ENCODE peak calls at places on chromosomes 5 and 9, in six cellular contexts. W, M, D, C, Y and T are unnamed samples.

GRCh38 chr5:152177626-152178349 is 227.3 kb downstream of the NMUR2 start:
- DNase-seq in C (no peak), W (no peak), D (no peak), M (no peak), Y (no peak), T (no peak)

GRCh38 chr9:115008536-115008935 is 78.1 kb upstream of the TNFSF8 start:
- DNase-seq in M (no peak), Y (no peak), C (no peak), W (peak), D (no peak), T (peak)

GRCh38 chr5:79846198-79846521 is 144.9 kb downstream of the MTX3 start:
- DNase-seq in M (no peak), C (no peak), W (no peak), D (no peak), Y (no peak), T (no peak)

GRCh38 chr5:138753794-138754698 is 821 bp downstream of the CTNNA1 start:
- DNase-seq in C (peak), W (peak), Y (peak), D (peak), M (peak), T (peak)

GRCh38 chr9:101738566-101739183 is at the start of gene GRIN3A:
- DNase-seq in Y (peak), M (peak), D (peak), W (no peak), C (peak), T (no peak)

GRCh38 chr5:164504141-164504772 is 998.8 kb downstream of the MAT2B start:
- DNase-seq in D (peak), C (peak), W (peak), M (peak), Y (peak), T (peak)

GRCh38 chr5:101292199-101292598 is 389.1 kb upstream of the ST8SIA4 start:
- DNase-seq in W (no peak), C (no peak), D (no peak), M (no peak), Y (no peak), T (no peak)

GRCh38 chr5:123367739-123368138 is 55.5 kb downstream of the CEP120 start:
- DNase-seq in D (no peak), Y (no peak), W (peak), M (no peak), C (no peak), T (peak)

GRCh38 chr5:128965638-128966302 is 482 bp downstream of the SLC27A6 start:
- DNase-seq in M (no peak), D (peak), C (peak), W (no peak), Y (no peak), T (no peak)

GRCh38 chr9:117704024-117704575 is at the start of gene TLR4:
- DNase-seq in Y (peak), M (peak), D (peak), W (peak), C (peak), T (peak)

GRCh38 chr5:181221792-181222629 is 1.1 kb upstream of the TRIM41 start:
- DNase-seq in C (peak), M (peak), D (peak), Y (peak), W (peak), T (peak)

GRCh38 chr9:445033-445432 is 230.4 kb downstream of the DOCK8 start:
- DNase-seq in D (no peak), C (no peak), Y (peak), M (no peak), W (peak), T (no peak)

GRCh38 chr9:90057361-90057760 is 452.5 kb downstream of the GADD45G start:
- DNase-seq in C (no peak), W (no peak), D (no peak), Y (no peak), M (no peak), T (no peak)

GRCh38 chr5:80973027-80973426 is 12.9 kb downstream of the RASGRF2 start:
- DNase-seq in D (no peak), W (no peak), M (no peak), C (no peak), Y (no peak), T (no peak)

GRCh38 chr5:96691503-96692303 is 29.5 kb downstream of the CAST start:
- DNase-seq in Y (no peak), W (no peak), M (no peak), C (no peak), D (no peak), T (peak)

GRCh38 chr5:107937710-107938355 is 267.1 kb upstream of the EFNA5 start:
- DNase-seq in M (no peak), D (no peak), Y (no peak), W (no peak), C (no peak), T (no peak)

GRCh38 chr5:73743161-73743560 is 117.2 kb downstream of the ARHGEF28 start:
- DNase-seq in C (no peak), M (no peak), D (no peak), Y (no peak), W (no peak), T (no peak)

GRCh38 chr9:76358628-76359283 is 35.5 kb downstream of the RFK start:
- DNase-seq in W (no peak), M (no peak), Y (no peak), D (no peak), C (no peak), T (no peak)

GRCh38 chr5:124402144-124402581 is 344.3 kb downstream of the ZNF608 start:
- DNase-seq in D (no peak), W (peak), M (no peak), Y (no peak), C (no peak), T (no peak)

GRCh38 chr5:150159741-150160179 is 4.1 kb upstream of the PDGFRB start:
- DNase-seq in M (peak), C (no peak), Y (peak), W (peak), D (no peak), T (no peak)

DNA sequence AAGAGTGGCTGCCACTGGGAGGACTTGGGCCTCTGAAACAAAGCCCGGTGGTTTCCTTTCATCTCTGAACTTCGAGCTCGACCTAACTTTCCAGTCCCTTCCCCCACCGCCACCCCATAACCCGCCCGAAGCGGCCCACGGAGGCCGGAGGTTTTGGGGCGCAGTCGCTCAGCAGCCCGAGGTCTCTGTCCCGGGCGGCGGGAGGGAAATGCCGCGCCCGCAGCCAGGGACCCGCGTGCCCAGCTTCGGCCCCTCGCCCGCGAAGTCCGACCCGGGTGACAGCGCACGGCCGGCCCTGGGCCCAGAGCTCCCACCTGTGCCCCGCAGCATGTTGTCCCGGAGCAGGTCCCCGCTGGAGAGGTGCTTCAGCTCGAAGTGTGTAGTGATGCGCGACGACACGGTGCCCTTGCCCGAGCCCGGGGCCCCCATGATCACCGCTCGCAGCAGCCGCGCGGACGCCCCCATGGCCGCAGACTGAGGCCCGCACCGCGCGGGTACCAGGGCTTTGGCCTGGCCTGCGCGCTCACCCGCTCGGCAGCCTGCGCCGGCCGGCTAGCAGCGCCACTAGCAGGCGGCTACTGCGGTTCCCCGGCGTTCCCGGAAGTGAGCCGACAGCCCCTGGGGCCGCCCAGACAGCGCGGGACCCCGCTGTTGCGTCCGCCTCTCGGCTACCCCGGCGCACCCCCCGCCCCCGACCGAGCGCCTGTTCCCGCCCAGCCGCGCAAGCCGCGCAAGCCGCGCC is at the start of gene AK3:
- DNase-seq in D (peak), Y (peak), C (peak), M (peak), W (peak), T (peak)
- TF ChIP-seq CTCF in D (no peak), Y (peak), C (no peak), M (no peak), W (no peak), T (peak)

DNA sequence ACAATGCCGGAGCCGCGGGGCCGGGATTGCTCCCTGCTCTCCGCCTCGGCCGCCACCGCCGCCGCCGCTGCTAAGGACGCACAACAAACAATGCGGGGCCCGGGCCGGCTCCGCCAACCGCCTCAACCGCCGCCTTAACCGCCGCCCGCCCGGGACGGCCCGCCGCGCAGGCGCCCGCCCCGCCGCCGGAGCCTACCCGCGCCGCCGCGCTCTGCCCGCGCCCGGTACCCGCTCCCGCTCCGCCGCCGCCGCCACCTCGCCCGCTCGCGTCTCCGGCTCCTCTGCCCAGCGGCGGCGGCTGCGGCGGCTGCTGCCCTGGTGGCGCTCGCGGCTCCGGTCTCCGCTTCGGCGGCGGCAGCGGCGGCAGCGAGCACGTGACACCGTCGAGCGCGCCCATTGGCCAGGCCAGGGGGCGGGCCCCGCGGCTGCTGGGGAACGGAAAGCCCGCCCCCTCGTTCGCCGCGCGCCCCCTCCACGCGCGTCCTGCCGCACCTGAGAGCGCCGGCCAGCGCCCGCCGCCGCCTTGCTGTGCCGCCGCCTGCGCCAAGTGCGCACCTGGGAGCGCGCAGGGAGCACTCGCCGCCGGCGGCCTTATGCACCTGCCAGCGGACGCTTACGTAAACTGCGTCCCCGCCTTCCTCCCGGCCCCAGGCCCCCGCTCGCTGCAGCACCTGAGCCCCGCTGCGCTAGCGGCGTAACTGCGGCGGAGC is at the start of gene STRBP:
- DNase-seq in C (peak), M (peak), Y (peak), D (peak), W (peak), T (peak)
- TF ChIP-seq CTCF in C (no peak), M (no peak), Y (no peak), D (no peak), W (no peak), T (no peak)

DNA sequence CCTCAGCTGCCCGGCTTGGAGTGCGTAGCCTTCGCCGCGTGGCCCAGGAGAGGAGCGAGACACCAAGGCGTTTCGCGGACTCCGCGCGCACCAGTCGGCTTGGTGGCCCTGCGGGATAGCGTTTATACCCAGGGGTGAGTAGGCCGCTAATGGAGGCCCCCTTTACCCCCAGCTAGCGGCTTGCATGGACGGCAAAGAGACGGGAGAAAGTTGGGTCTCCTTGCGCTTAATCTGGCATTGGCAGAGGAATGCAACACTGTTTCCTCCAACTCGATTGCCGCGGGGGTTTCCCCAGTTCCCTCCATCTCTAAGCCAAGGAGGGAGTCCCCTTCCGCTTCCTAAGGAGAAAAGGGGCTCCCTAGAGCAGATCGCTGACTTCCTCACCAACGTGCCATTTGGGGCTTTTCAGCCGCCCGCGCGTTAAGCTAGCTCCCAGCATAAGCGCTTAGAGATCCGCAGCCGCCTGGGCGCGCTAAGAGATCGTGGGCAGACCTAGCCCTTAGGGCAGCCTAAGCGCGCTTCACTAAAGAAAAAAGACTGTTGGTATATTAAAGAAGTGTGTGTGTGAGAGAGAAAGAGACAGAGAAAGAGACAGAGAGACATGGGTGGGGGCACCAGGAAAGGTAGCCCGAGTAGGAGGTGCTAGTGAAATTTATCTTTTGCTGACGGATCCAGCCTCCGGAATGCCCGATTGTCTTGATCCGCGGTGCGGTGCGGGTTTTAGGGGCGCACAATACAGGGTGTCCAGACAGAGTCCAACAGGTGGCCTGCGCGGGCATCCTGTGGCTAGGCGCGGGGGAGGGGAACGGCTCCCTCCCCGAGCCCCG is 597.9 kb upstream of the SGCD start:
- DNase-seq in D (no peak), C (peak), W (peak), M (no peak), Y (no peak), T (no peak)
- TF ChIP-seq CTCF in D (peak), C (no peak), W (no peak), M (no peak), Y (no peak), T (no peak)

GRCh38 chr5:82497242-82497641 is 219.1 kb upstream of the RPS23 start:
- DNase-seq in Y (no peak), C (no peak), D (no peak), M (no peak), W (no peak), T (no peak)

GRCh38 chr5:82489668-82490067 is 211.5 kb upstream of the RPS23 start:
- DNase-seq in M (no peak), W (no peak), D (no peak), C (no peak), Y (no peak), T (no peak)

GRCh38 chr5:82493217-82493616 is 215.1 kb upstream of the RPS23 start:
- DNase-seq in C (no peak), M (no peak), Y (no peak), D (no peak), W (no peak), T (no peak)

GRCh38 chr5:82499845-82500244 is 221.7 kb upstream of the RPS23 start:
- DNase-seq in C (no peak), W (no peak), D (no peak), M (no peak), Y (no peak), T (no peak)

DNA sequence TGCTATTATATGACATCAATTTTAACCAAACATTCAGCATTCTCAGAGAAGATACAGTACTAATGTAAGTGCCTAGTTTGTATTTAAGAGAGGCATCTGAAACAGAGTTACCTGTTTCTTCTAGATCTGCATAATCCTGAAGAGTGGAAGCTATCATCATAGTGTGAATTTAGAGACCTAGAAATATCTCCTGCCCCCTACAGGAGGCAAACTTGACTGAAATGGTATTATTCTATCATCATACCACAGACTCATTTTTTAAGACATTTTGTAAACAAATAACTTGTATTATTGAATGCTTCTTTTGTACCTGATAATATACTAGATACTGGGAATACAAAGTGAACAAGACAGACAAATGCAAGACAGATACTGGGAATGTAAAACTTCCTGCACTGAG is 216.8 kb upstream of the RPS23 start:
- DNase-seq in D (no peak), C (no peak), M (no peak), W (peak), Y (no peak), T (peak)
- TF ChIP-seq CTCF in D (no peak), C (no peak), M (peak), W (peak), Y (no peak), T (peak)